ENCODE peak calls at places on chromosomes 11 and 22, in ten cellular contexts. V is tibial nerve, I is fibroblast of lung, N is breast epithelium, D is PC-3, L is SK-N-SH, O is psoas muscle, S is AG04450, P is vagina, J is brain microvascular endothelial cell. W is an unnamed sample.

GRCh38 chr11:46930089-46930488 is 6.5 kb upstream of the CSTPP1 start:
- DNase-seq in O (no peak), D (peak), N (no peak), J (peak), I (peak), P (no peak), V (no peak), L (no peak), S (no peak), W (no peak)

GRCh38 chr11:63919267-63920125 is 2.5 kb upstream of the RCOR2 start:
- DNase-seq in S (no peak), N (no peak), L (peak), D (no peak), P (no peak), O (peak), J (no peak), I (no peak), V (no peak), W (no peak)

GRCh38 chr11:106728861-106729260 is 289.4 kb downstream of the GUCY1A2 start:
- DNase-seq in P (no peak), N (no peak), I (no peak), D (peak), S (no peak), J (no peak), V (no peak), O (no peak), L (no peak), W (no peak)

GRCh38 chr11:65559951-65560537 is 1.9 kb upstream of the LTBP3 start:
- DNase-seq in I (peak), V (no peak), L (no peak), D (peak), O (no peak), J (peak), N (no peak), S (no peak), P (no peak), W (peak)

GRCh38 chr11:64223001-64223651 is 2.9 kb downstream of the TRPT1 start:
- DNase-seq in S (no peak), D (no peak), J (no peak), P (no peak), I (no peak), L (no peak), N (no peak), O (peak), V (no peak), W (no peak)

GRCh38 chr11:69918231-69918937 is 99.2 kb upstream of the FGF3 start:
- DNase-seq in N (peak), D (no peak), V (no peak), S (no peak), I (no peak), L (no peak), O (peak), P (peak), J (no peak), W (no peak)

GRCh38 chr11:105298630-105299029 is 159.1 kb upstream of the CARD18 start:
- DNase-seq in S (no peak), V (no peak), N (no peak), O (no peak), L (no peak), D (peak), P (no peak), I (peak), J (peak), W (peak)

GRCh38 chr22:26718905-26719304 is 61.5 kb downstream of the MIAT start:
- DNase-seq in I (peak), V (no peak), J (peak), N (no peak), S (peak), O (no peak), L (no peak), P (no peak), D (peak), W (no peak)

DNA sequence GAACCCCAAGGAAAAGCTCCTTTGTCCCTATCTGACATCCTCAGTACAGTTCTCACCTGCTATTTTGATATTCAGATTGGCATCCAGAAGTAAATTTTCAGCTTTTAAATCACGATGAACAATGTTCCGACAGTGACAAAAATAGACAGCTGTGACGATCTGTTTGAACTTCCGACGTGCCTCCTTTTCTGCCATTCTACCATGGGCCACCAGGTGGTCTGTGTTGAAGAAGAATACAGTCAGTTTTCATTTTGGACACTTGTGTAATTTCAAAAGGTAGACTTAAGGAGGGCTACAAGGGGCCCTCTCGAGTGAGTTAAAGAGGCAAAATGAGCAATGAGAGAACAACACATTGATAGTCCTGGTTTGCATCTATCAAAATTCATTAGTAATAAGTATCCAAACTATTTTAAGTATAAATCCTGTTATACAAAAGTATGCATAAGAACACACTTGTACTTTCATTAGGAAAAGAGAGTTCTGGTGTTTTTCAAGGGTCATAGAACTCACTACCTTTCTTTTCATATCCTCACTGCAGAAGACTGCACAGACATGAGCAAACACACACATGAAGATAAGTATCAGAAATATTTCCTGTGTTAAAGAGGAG is 89.8 kb upstream of the APOA1 start:
- DNase-seq in S (no peak), P (no peak), L (peak), D (peak), O (no peak), I (no peak), V (no peak), N (no peak), J (peak), W (no peak)
- TF ChIP-seq CTCF in S (peak), P (no peak), L (peak), D (peak), O (peak), I (peak), V (peak), N (peak), J (peak), W (peak)

DNA sequence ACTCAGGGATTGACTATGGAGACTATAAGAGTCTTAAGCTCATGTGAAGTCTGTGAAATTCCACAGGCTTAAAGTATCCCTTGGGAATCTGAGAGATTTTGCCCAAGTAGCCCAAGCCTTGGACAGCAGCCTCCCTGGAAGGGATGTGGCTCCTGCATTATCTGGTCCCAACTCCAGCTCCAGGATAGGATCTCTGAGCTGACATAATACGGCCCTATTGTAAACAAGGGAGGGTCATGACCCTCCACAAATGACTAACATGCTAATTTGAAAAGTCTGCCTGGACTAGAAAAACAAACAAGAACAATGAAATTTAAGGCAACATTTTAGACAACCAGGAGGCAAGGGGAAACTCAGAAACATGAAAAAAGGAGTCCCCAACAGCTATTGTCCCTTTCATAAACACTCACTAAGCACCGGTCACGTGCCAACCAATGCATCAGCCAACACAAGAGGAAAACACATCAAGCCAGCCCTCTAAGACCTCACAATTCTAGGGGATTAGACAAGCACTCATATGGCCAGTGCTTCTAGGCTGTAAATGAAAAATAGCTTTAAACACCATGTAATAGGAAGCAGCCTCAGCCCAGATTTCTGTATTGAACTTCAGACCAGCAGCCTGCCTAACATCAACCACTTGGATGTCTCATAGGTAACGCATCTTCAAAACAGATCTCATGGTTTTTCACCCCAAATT is 101.2 kb upstream of the TIMP3 start:
- DNase-seq in D (no peak), N (no peak), L (no peak), P (no peak), J (no peak), I (peak), O (no peak), S (no peak), V (no peak), W (no peak)
- H3K27ac ChIP-seq in D (no peak), N (peak), L (no peak), P (peak), J (no peak), I (no peak), O (peak), S (no peak), V (peak), W (no peak)

DNA sequence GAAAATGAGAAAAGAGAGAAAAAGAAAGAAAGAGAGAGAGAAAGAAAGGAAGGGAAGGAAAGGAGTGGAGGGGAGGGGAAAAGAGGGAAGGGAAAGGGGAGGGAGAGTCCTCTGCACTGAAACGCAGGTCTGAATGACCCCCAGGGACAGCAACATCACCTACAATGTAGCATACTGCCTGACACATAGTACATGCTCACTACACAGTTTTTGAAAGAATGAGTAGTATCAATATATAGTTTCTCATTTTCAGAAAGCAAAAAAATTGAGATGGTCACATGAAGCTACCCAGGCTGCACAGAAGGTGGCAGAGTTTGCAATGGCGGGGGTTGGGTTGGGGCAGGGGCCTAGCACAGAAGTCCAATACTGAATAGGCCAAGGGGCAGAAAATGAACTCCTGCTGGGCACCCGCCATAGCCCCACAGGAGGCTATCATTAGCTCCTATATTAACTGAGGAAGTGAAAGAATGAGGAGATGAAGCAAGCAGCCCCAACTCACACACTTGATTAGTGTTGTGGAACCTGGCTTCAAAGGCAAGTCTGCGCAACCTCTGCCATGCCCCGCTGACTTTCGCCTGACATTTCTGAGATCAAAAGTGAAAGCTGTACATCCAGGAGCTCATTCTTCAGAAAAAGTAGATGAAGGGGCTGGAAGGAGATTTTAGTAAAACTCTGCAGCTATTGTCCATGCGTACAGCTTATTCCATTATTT is 241.2 kb upstream of the SYN3 start:
- DNase-seq in I (no peak), N (no peak), V (no peak), O (no peak), P (no peak), L (no peak), S (no peak), J (no peak), D (no peak), W (no peak)
- TF ChIP-seq CTCF in I (no peak), N (no peak), V (no peak), O (no peak), P (no peak), L (no peak), S (no peak), J (peak), D (no peak), W (no peak)

GRCh38 chr11:2913029-2913431 is 16.2 kb downstream of the PHLDA2 start:
- DNase-seq in L (peak), S (no peak), N (no peak), P (no peak), O (no peak), D (peak), I (peak), J (peak), V (no peak), W (peak)
- H3K27ac ChIP-seq in L (no peak), S (no peak), N (peak), P (peak), O (no peak), D (peak), I (no peak), J (peak), V (no peak), W (peak)

GRCh38 chr22:38291201-38291777 is 18.5 kb upstream of the TMEM184B start:
- DNase-seq in J (no peak), S (no peak), P (no peak), D (no peak), N (no peak), V (no peak), O (no peak), I (no peak), L (no peak), W (no peak)
- TF ChIP-seq CTCF in J (peak), S (no peak), P (no peak), D (no peak), N (no peak), V (no peak), O (no peak), I (no peak), L (no peak), W (no peak)

DNA sequence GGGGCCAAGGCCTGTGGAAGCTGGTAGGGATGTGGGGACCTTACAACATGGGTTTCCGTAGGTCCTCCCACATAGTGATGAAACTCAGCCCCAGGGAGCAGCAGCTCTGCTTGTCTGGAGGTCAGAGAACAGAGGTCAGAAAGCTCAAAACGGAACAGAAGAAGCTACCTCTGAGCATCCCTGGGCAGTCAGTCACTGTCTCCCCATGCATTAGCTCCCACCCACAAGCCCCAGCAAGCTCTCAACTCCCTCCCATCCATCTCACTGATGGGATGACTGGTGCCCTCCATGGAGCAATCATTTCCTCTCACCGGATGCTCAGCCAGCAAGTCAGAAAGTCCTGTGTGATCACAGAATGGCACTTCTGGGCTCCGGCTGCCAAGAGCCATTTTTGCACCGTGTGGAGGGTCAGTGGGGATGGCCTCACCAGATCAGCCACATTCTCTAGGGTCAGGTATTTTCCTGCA is 1.9 kb downstream of the TPP1 start:
- DNase-seq in S (no peak), I (no peak), P (no peak), L (no peak), N (no peak), D (no peak), J (no peak), V (no peak), O (no peak), W (no peak)
- H3K27ac ChIP-seq in S (no peak), I (no peak), P (peak), L (no peak), N (peak), D (no peak), J (peak), V (peak), O (no peak), W (no peak)

DNA sequence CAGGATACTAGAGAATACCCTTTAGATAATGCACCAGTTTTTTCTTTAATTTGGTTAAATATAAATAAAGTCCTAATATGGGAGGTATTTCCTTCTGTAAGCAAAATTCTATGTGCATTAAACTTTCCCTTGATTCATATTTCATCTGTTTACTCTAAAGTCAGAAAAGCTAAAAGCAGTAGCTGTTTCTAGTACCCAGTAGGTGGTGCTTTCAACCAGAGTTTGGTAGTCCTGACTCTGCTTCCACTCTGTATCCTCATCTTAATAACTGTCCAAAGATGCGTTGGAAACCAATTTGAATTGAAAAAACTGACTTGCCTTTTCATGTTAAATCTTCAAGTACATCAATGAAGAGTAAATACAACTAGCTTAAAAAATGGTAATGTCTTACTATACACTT is 1065.2 kb downstream of the JRKL start:
- DNase-seq in I (peak), P (no peak), N (no peak), O (no peak), V (no peak), J (peak), L (peak), D (peak), S (no peak), W (no peak)
- TF ChIP-seq CTCF in I (peak), P (no peak), N (no peak), O (no peak), V (no peak), J (peak), L (peak), D (peak), S (peak), W (peak)

GRCh38 chr11:72124046-72124445 is 11.5 kb upstream of the FOLR3 start:
- DNase-seq in I (no peak), S (no peak), V (no peak), D (no peak), L (no peak), J (no peak), O (no peak), N (no peak), P (no peak), W (no peak)
- H3K27ac ChIP-seq in I (no peak), S (no peak), V (no peak), D (no peak), L (no peak), J (no peak), O (no peak), N (no peak), P (no peak), W (no peak)

DNA sequence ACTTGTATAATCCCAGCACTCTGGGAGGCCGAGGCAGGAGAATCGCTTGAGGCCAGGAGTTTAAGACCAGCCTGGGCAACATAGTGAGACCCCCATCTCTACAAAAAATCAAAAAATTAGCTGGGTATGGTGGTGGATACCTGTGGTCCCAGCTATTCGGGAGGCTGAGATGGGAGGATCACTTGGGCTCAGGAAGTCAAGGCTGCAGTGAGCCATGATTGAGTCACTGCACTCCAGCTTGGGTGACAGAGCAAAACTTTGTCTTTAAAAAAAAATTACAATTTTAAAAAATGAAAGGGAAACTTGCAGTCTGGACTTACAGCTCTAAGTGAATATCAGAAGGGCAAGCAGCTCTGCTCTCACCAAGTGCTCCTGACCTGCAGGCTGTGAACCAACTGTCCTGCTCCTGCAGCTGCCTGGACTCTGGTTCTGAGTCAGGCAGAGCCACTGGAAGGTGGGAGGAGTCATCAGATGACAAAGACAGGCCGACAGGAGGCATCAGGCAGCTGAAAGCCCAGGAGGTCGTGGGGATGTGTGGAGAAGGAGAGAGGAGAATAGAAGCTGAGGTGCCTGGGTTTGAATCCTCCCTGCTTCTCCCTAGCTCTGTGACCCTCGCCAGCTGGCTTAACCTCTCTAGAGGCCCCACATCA is 9.6 kb downstream of the SMTNL1 start:
- DNase-seq in L (peak), N (no peak), S (no peak), D (peak), V (no peak), P (no peak), O (no peak), J (peak), I (peak), W (no peak)
- TF ChIP-seq CTCF in L (no peak), N (no peak), S (peak), D (peak), V (no peak), P (no peak), O (no peak), J (peak), I (peak), W (no peak)

GRCh38 chr11:74168838-74169237 is 2.0 kb downstream of the C2CD3 start:
- DNase-seq in S (no peak), N (no peak), L (no peak), D (no peak), I (no peak), O (no peak), P (no peak), V (no peak), J (no peak), W (no peak)

GRCh38 chr11:74169736-74170458 is 905 bp downstream of the C2CD3 start:
- DNase-seq in O (no peak), I (no peak), S (no peak), J (no peak), V (no peak), D (no peak), N (no peak), L (no peak), P (no peak), W (no peak)

GRCh38 chr11:74170694-74171629 is at the start of the genes C2CD3 and PPME1:
- DNase-seq in N (peak), O (peak), S (peak), L (peak), P (peak), J (peak), V (peak), D (peak), I (peak), W (peak)

GRCh38 chr11:74175923-74176322 is 4.8 kb downstream of the PPME1 start:
- DNase-seq in S (no peak), N (no peak), J (no peak), V (no peak), O (no peak), P (no peak), D (no peak), L (no peak), I (no peak), W (no peak)

GRCh38 chr11:74171630-74172465 is 759 bp downstream of the PPME1 start:
- DNase-seq in P (no peak), L (no peak), N (no peak), O (no peak), I (no peak), D (peak), V (no peak), S (no peak), J (no peak), W (no peak)
- H3K27ac ChIP-seq in P (peak), L (peak), N (peak), O (peak), I (peak), D (peak), V (peak), S (peak), J (peak), W (peak)

W was measured in RWPE1.